ENCODE peak calls at places on chromosome 7, in ten cellular contexts. T, O, G, I, F, D, K, S, U and C are unnamed samples.

GRCh38 chr7:51276091-51276605 is 40.5 kb downstream of the COBL start:
- DNase-seq in T (no peak), O (no peak), G (no peak), I (no peak), F (no peak), D (no peak), K (no peak), S (no peak), U (no peak), C (no peak)

GRCh38 chr7:138195207-138195606 is 118.9 kb downstream of the AKR1D1 start:
- DNase-seq in T (no peak), O (peak; percentile 22), G (no peak), I (no peak), F (no peak), D (no peak), K (no peak), S (no peak), U (no peak), C (no peak)

GRCh38 chr7:5445991-5446594 is 22.5 kb upstream of the TNRC18 start:
- DNase-seq in T (no peak), O (no peak), G (no peak), I (no peak), F (no peak), D (no peak), K (no peak), S (no peak), U (peak; percentile 66), C (no peak)

GRCh38 chr7:66036788-66037187 is 38.8 kb upstream of the ASL start:
- DNase-seq in T (no peak), O (no peak), G (no peak), I (no peak), F (no peak), D (no peak), K (no peak), S (no peak), U (no peak), C (no peak)

GRCh38 chr7:30062587-30062986 is 34.4 kb downstream of the PLEKHA8 start:
- DNase-seq in T (no peak), O (peak; percentile 69), G (peak; percentile 39), I (no peak), F (no peak), D (peak; percentile 32), K (no peak), S (no peak), U (peak; percentile 55), C (peak; percentile 27)

GRCh38 chr7:142412551-142413193 is 154.8 kb upstream of the PRSS58 start:
- DNase-seq in T (no peak), O (peak; percentile 61), G (peak; percentile 21), I (no peak), F (no peak), D (no peak), K (no peak), S (no peak), U (no peak), C (no peak)

GRCh38 chr7:69781412-69781846 is 183.2 kb downstream of the AUTS2 start:
- DNase-seq in T (no peak), O (peak; percentile 34), G (no peak), I (no peak), F (peak; percentile 24), D (no peak), K (no peak), S (no peak), U (peak; percentile 34), C (peak; percentile 26)

GRCh38 chr7:30755384-30756154 is 3.6 kb downstream of the INMT start:
- DNase-seq in T (no peak), O (peak; percentile 75), G (no peak), I (no peak), F (peak; percentile 57), D (no peak), K (no peak), S (no peak), U (no peak), C (no peak)

GRCh38 chr7:50470250-50471163 is 20.4 kb upstream of the FIGNL1 start:
- DNase-seq in T (no peak), O (no peak), G (no peak), I (no peak), F (no peak), D (no peak), K (no peak), S (no peak), U (no peak), C (no peak)

GRCh38 chr7:142485617-142486226 is 227.9 kb upstream of the PRSS58 start:
- DNase-seq in T (no peak), O (peak; percentile 13), G (no peak), I (no peak), F (no peak), D (no peak), K (no peak), S (no peak), U (no peak), C (no peak)

GRCh38 chr7:71482284-71482683 is 350.3 kb downstream of the GALNT17 start:
- DNase-seq in T (no peak), O (no peak), G (no peak), I (no peak), F (no peak), D (peak; percentile 31), K (no peak), S (no peak), U (no peak), C (no peak)

GRCh38 chr7:150378115-150378852 is 846 bp upstream of the ZNF775 start:
- DNase-seq in T (no peak), O (peak; percentile 78), G (peak; percentile 62), I (peak; percentile 57), F (peak; percentile 32), D (peak; percentile 29), K (peak; percentile 56), S (peak; percentile 46), U (peak; percentile 90), C (peak; percentile 94)

GRCh38 chr7:13912740-13913320 is 76.6 kb downstream of the ETV1 start:
- DNase-seq in T (no peak), O (no peak), G (no peak), I (no peak), F (no peak), D (no peak), K (no peak), S (no peak), U (no peak), C (peak; percentile 17)

GRCh38 chr7:140223515-140224221 is 46.9 kb upstream of the KDM7A start:
- DNase-seq in T (no peak), O (no peak), G (no peak), I (peak; percentile 21), F (no peak), D (no peak), K (no peak), S (no peak), U (no peak), C (no peak)

GRCh38 chr7:33745934-33746333 is 159.4 kb upstream of the BMPER start:
- DNase-seq in T (no peak), O (peak; percentile 79), G (no peak), I (no peak), F (no peak), D (no peak), K (no peak), S (no peak), U (no peak), C (no peak)

GRCh38 chr7:46715579-46715978 is 794.5 kb upstream of the IGFBP3 start:
- DNase-seq in T (no peak), O (peak; percentile 55), G (no peak), I (no peak), F (no peak), D (no peak), K (no peak), S (no peak), U (no peak), C (no peak)

GRCh38 chr7:80277434-80278427 is 143.1 kb downstream of the GNAI1 start:
- DNase-seq in T (no peak), O (peak; percentile 53), G (peak; percentile 5), I (no peak), F (no peak), D (no peak), K (no peak), S (no peak), U (peak; percentile 92), C (no peak)

GRCh38 chr7:47239927-47240570 is 341.9 kb downstream of the TNS3 start:
- DNase-seq in T (no peak), O (peak; percentile 28), G (no peak), I (no peak), F (no peak), D (no peak), K (no peak), S (no peak), U (no peak), C (no peak)

GRCh38 chr7:65307651-65308299 is 65.9 kb upstream of the ZNF92 start:
- DNase-seq in T (no peak), O (peak; percentile 72), G (peak; percentile 47), I (peak; percentile 41), F (no peak), D (peak; percentile 70), K (no peak), S (peak; percentile 27), U (peak; percentile 56), C (peak; percentile 58)

GRCh38 chr7:27180431-27181175 is 4.4 kb downstream of the HOXA11 start:
- DNase-seq in T (no peak), O (no peak), G (no peak), I (peak; percentile 13), F (peak; percentile 18), D (no peak), K (no peak), S (no peak), U (no peak), C (no peak)

GRCh38 chr7:100467638-100468373 is 3.7 kb upstream of the SPACDR start:
- DNase-seq in T (no peak), O (no peak), G (no peak), I (no peak), F (no peak), D (no peak), K (no peak), S (no peak), U (no peak), C (no peak)

GRCh38 chr7:149334219-149334618 is 72.2 kb downstream of the ZNF783 start:
- DNase-seq in T (no peak), O (no peak), G (no peak), I (no peak), F (no peak), D (no peak), K (no peak), S (no peak), U (no peak), C (no peak)

GRCh38 chr7:113768256-113768847 is 150.5 kb downstream of the PPP1R3A start:
- DNase-seq in T (no peak), O (no peak), G (no peak), I (no peak), F (no peak), D (no peak), K (no peak), S (no peak), U (no peak), C (no peak)

GRCh38 chr7:100119701-100120517 is 475 bp downstream of the CNPY4 start:
- DNase-seq in T (peak; percentile 55), O (peak; percentile 61), G (peak; percentile 62), I (peak; percentile 74), F (peak; percentile 78), D (peak; percentile 23), K (no peak), S (peak; percentile 65), U (peak; percentile 83), C (peak; percentile 76)

GRCh38 chr7:4209126-4209525 is 473.0 kb upstream of the FOXK1 start:
- DNase-seq in T (no peak), O (no peak), G (no peak), I (no peak), F (no peak), D (no peak), K (no peak), S (no peak), U (no peak), C (no peak)

GRCh38 chr7:34067406-34067805 is 162.1 kb downstream of the BMPER start:
- DNase-seq in T (no peak), O (no peak), G (no peak), I (no peak), F (no peak), D (no peak), K (no peak), S (no peak), U (no peak), C (no peak)

GRCh38 chr7:139714163-139714901 is 63.5 kb downstream of the HIPK2 start:
- DNase-seq in T (no peak), O (no peak), G (no peak), I (no peak), F (no peak), D (no peak), K (peak; percentile 71), S (no peak), U (no peak), C (no peak)